ENCODE peak calls at places on chromosomes 11 and 22, in six cellular contexts. H, G, M, Y, T and V are unnamed samples.

GRCh38 chr11:131481317-131481716 is 110.9 kb downstream of the NTM start:
- DNase-seq in M (no peak), G (no peak), Y (no peak), T (no peak), H (no peak), V (no peak)

GRCh38 chr11:7600205-7600775 is 73.0 kb downstream of the CYB5R2 start:
- DNase-seq in G (no peak), Y (no peak), M (no peak), H (peak; percentile 81), T (peak; percentile 73), V (peak; percentile 72)

GRCh38 chr22:49561338-49561737 is 266.3 kb downstream of the BRD1 start:
- DNase-seq in T (no peak), H (no peak), G (no peak), Y (no peak), M (no peak), V (peak; percentile 3)

GRCh38 chr11:45252134-45252856 is 33.8 kb downstream of the SYT13 start:
- DNase-seq in T (peak; percentile 60), H (peak; percentile 45), G (peak; percentile 92), M (peak; percentile 78), Y (peak; percentile 70), V (peak; percentile 80)

GRCh38 chr11:65487467-65488272 is 11.2 kb upstream of the MALAT1 start:
- DNase-seq in T (peak; percentile 94), G (peak; percentile 100), M (peak; percentile 96), H (peak; percentile 99), Y (peak; percentile 99), V (peak; percentile 98)

GRCh38 chr11:6667733-6668374 is 12.2 kb upstream of the DCHS1 start:
- DNase-seq in M (no peak), G (no peak), H (peak; percentile 19), Y (peak; percentile 22), T (peak; percentile 52), V (no peak)

GRCh38 chr11:37026741-37027140 is 428.7 kb upstream of the RAG2 start:
- DNase-seq in H (no peak), Y (no peak), T (no peak), M (no peak), G (no peak), V (no peak)

GRCh38 chr11:9251306-9251705 is 13.8 kb downstream of the DENND5A start:
- DNase-seq in Y (no peak), G (no peak), H (peak; percentile 24), T (peak; percentile 22), M (no peak), V (no peak)

GRCh38 chr22:48382197-48382596 is 1445.5 kb downstream of the BRD1 start:
- DNase-seq in H (no peak), G (no peak), M (no peak), Y (no peak), T (no peak), V (peak; percentile 22)

GRCh38 chr11:26649884-26650283 is 72.0 kb downstream of the SLC5A12 start:
- DNase-seq in Y (peak; percentile 71), T (peak; percentile 83), H (peak; percentile 55), M (no peak), G (peak; percentile 64), V (peak; percentile 58)

GRCh38 chr22:39601180-39601535 is 30.6 kb downstream of the CACNA1I start:
- DNase-seq in Y (no peak), T (no peak), M (no peak), G (no peak), H (no peak), V (no peak)

GRCh38 chr22:36875741-36876140 is 14.9 kb downstream of the NCF4 start:
- DNase-seq in H (no peak), M (no peak), T (no peak), Y (no peak), G (no peak), V (no peak)

GRCh38 chr22:46641829-46642266 is 21.7 kb downstream of the GRAMD4 start:
- DNase-seq in M (no peak), G (no peak), H (no peak), Y (no peak), T (no peak), V (no peak)
- TF ChIP-seq CTCF in M (no peak), G (no peak), H (no peak), Y (no peak), T (no peak), V (no peak)

DNA sequence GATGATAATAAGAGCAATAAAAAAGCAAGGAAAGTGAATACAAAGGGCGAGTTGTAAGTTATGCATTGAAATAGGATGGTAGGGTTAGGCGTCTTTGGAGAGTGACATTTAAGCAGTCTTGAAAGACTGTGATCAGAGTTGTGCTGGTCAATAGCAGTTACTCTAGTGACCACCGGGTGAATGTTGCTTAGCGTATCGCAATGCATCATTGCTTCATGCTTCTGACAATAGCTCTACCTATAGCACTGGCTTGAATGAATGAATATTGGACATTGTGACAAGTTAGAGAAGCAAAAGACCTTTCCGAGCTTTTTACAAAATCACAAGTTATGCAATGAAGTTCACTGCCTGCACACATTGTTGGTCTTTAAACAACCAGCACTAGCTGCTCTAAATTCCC is 7.7 kb upstream of the OR8B12 start:
- DNase-seq in Y (no peak), H (no peak), M (no peak), G (no peak), T (no peak), V (no peak)
- TF ChIP-seq CTCF in Y (no peak), H (no peak), M (no peak), G (peak; percentile 46), T (no peak), V (no peak)

DNA sequence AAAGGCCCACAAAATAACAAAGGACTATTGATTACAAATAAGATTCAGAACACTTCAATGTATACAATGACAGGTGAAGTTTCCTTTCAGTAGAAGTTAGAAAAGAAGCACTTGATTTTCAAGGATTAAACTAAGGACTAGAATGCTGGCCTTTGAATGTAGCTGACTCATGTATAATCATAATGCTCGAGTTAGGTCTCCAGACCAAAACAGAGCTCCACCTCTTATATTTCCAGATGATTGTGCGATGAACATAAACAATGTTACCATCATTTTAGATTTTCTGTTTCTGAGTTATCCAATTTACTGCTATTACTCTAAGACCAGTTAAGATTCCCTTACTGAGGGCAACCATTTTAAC is 40.4 kb upstream of the RAPSN start:
- DNase-seq in H (no peak), Y (no peak), T (no peak), M (no peak), G (no peak), V (no peak)
- TF ChIP-seq CTCF in H (no peak), Y (no peak), T (no peak), M (no peak), G (no peak), V (no peak)

DNA sequence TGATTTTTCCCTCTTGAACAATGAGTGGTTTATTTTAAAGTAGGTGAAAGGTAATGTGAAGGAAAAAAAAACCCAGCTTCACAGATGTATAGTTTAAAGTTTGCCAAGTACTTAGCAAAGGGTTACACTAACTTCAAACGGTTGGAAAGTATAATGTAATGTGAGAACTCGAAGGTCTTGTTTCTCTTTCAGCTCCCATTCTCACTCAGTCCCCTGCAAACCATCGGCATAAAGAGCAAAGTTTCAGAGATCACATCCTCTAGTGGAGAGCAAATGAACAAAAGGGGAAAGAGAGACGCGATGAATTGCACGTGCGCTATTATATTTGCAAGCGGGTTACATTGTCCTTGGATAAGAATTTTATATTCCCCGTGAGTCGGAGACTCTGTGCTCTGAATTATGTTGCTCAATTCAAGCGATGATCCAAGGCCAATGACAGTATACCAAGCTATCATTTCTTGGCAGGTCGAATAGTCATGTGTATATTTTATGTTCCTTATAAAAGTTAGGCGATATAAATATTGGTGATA is 37.6 kb upstream of the BIRC3 start:
- DNase-seq in M (no peak), H (no peak), G (no peak), Y (peak; percentile 48), T (peak; percentile 63), V (no peak)
- TF ChIP-seq CTCF in M (no peak), H (peak; percentile 18), G (no peak), Y (peak; percentile 36), T (peak; percentile 36), V (peak; percentile 9)

DNA sequence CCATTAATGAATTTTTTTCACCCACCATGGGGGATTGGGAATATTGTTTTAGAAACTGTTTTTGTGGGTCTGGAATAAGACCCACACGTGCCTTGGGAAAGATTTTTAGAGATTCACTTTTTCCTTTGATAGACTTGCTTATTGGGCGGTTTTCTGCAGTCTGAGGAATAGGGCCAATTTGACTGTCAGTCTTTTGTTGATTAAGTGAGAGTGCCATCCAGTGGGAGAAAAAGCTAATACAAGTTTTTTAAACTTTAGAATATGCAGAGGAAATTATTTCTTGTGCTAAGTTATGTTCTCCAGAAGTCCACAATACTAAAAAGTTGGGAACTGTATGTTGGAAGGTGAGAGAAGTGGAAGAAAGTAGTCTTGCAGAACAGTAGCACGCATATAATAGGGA is 56.1 kb downstream of the PRMT3 start:
- DNase-seq in M (no peak), Y (peak; percentile 12), T (peak; percentile 41), G (no peak), H (no peak), V (no peak)
- TF ChIP-seq CTCF in M (no peak), Y (peak; percentile 43), T (peak; percentile 58), G (peak; percentile 59), H (no peak), V (no peak)

DNA sequence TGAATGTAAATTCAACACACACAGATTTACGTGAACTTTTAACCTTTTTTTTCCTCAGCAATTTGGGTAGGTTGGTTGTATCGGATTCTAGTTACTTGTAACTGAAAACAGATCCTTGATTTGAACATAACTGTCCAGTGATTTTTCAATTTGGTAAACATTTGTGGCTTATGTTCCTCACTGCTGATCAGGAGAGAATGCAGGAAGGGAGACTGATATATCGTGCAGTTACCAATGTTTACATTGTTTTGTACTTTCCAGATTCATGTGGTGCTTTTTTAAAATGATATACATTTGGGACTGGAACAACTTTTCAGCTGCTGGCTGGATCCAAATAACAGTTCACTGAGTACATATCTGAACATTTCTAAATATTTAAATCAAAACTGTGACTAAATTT is 84.3 kb upstream of the MTMR2 start:
- DNase-seq in Y (no peak), M (no peak), G (no peak), T (no peak), H (no peak), V (no peak)
- TF ChIP-seq CTCF in Y (no peak), M (no peak), G (no peak), T (no peak), H (no peak), V (no peak)